ENCODE peak calls at places on chromosomes 7 and 10, in seven cellular contexts. J, O, E, R, U, S and K are unnamed samples.

GRCh38 chr7:28041508-28042314 is 138.9 kb downstream of the JAZF1 start:
- DNase-seq in J (peak), O (no peak), E (no peak), R (peak), U (no peak), S (no peak), K (peak)

GRCh38 chr7:128867842-128868623 is 5.4 kb downstream of the ATP6V1F start:
- DNase-seq in J (peak), O (no peak), E (no peak), R (peak), U (no peak), S (no peak), K (no peak)

GRCh38 chr10:118732253-118733194 is 22.2 kb downstream of the CACUL1 start:
- DNase-seq in J (no peak), O (no peak), E (no peak), R (no peak), U (no peak), S (no peak), K (no peak)

GRCh38 chr10:63633677-63634487 is 112.7 kb downstream of the REEP3 start:
- DNase-seq in J (peak), O (no peak), E (peak), R (peak), U (peak), S (no peak), K (peak)

GRCh38 chr7:25069900-25070443 is 55.1 kb downstream of the CYCS start:
- DNase-seq in J (peak), O (peak), E (peak), R (peak), U (peak), S (peak), K (peak)

GRCh38 chr7:57789130-57789529 is 339.2 kb downstream of the ZNF716 start:
- DNase-seq in J (no peak), O (no peak), E (no peak), R (no peak), U (no peak), S (no peak), K (no peak)

GRCh38 chr7:148394582-148394981 is 196.0 kb upstream of the C7orf33 start:
- DNase-seq in J (no peak), O (no peak), E (no peak), R (no peak), U (no peak), S (no peak), K (no peak)

GRCh38 chr10:987635-987905 is 664 bp upstream of the GTPBP4 start:
- DNase-seq in J (no peak), O (no peak), E (no peak), R (peak), U (no peak), S (no peak), K (peak)

GRCh38 chr10:61765176-61766087 is 102.7 kb downstream of the CABCOCO1 start:
- DNase-seq in J (no peak), O (no peak), E (no peak), R (no peak), U (no peak), S (no peak), K (no peak)

GRCh38 chr10:126844406-126844805 is 60.8 kb upstream of the DOCK1 start:
- DNase-seq in J (peak), O (no peak), E (no peak), R (peak), U (no peak), S (no peak), K (peak)

GRCh38 chr10:109924100-109924499 is 789 bp upstream of the XPNPEP1 start:
- DNase-seq in J (no peak), O (no peak), E (no peak), R (no peak), U (no peak), S (no peak), K (no peak)

GRCh38 chr7:155818820-155819168 is 6.5 kb upstream of the SHH start:
- DNase-seq in J (no peak), O (no peak), E (no peak), R (no peak), U (no peak), S (no peak), K (no peak)

GRCh38 chr10:119489572-119490326 is 52.8 kb downstream of the RGS10 start:
- DNase-seq in J (peak), O (peak), E (no peak), R (peak), U (no peak), S (no peak), K (peak)

GRCh38 chr10:62873866-62874265 is 57.7 kb upstream of the EGR2 start:
- DNase-seq in J (no peak), O (no peak), E (no peak), R (no peak), U (no peak), S (no peak), K (no peak)

GRCh38 chr10:27995311-27995710 is 3.6 kb downstream of the ODAD2 start:
- DNase-seq in J (no peak), O (no peak), E (no peak), R (no peak), U (no peak), S (no peak), K (no peak)

GRCh38 chr7:42167206-42167913 is 69.6 kb downstream of the GLI3 start:
- DNase-seq in J (no peak), O (no peak), E (no peak), R (no peak), U (no peak), S (no peak), K (no peak)

GRCh38 chr7:155752756-155753445 is 59.4 kb downstream of the SHH start:
- DNase-seq in J (no peak), O (peak), E (no peak), R (no peak), U (no peak), S (no peak), K (no peak)

GRCh38 chr7:116726149-116726548 is 54.2 kb downstream of the MET start:
- DNase-seq in J (no peak), O (no peak), E (no peak), R (no peak), U (no peak), S (no peak), K (no peak)

GRCh38 chr10:45235823-45236222 is 79.6 kb downstream of the OR13A1 start:
- DNase-seq in J (peak), O (no peak), E (no peak), R (peak), U (no peak), S (no peak), K (peak)

GRCh38 chr7:115267503-115267902 is 345.6 kb downstream of the MDFIC start:
- DNase-seq in J (no peak), O (no peak), E (no peak), R (no peak), U (no peak), S (no peak), K (no peak)

GRCh38 chr7:19009241-19009935 is 108.0 kb downstream of the TWIST1 start:
- DNase-seq in J (peak), O (no peak), E (no peak), R (peak), U (no peak), S (no peak), K (peak)

GRCh38 chr7:102061354-102061945 is 225.2 kb upstream of the SH2B2 start:
- DNase-seq in J (no peak), O (no peak), E (no peak), R (no peak), U (no peak), S (no peak), K (no peak)

GRCh38 chr7:109997837-109998236 is 1093.1 kb upstream of the LRRN3 start:
- DNase-seq in J (no peak), O (no peak), E (no peak), R (no peak), U (no peak), S (no peak), K (no peak)

GRCh38 chr10:124138883-124139348 is 45.5 kb upstream of the CHST15 start:
- DNase-seq in J (no peak), O (no peak), E (no peak), R (no peak), U (no peak), S (no peak), K (no peak)

GRCh38 chr7:22549051-22549450 is 49.1 kb upstream of the STEAP1B start:
- DNase-seq in J (no peak), O (no peak), E (no peak), R (no peak), U (no peak), S (no peak), K (no peak)

GRCh38 chr10:116877391-116877790 is 28.1 kb downstream of the ENO4 start:
- DNase-seq in J (no peak), O (no peak), E (no peak), R (no peak), U (no peak), S (no peak), K (no peak)

GRCh38 chr10:85651507-85651902 is 715.1 kb downstream of the GRID1 start:
- DNase-seq in J (no peak), O (no peak), E (no peak), R (peak), U (no peak), S (peak), K (no peak)

GRCh38 chr10:93826355-93826754 is 67.4 kb upstream of the SLC35G1 start:
- DNase-seq in J (peak), O (no peak), E (no peak), R (peak), U (no peak), S (no peak), K (no peak)

GRCh38 chr7:113968713-113969112 is 49.9 kb upstream of the PPP1R3A start:
- DNase-seq in J (no peak), O (no peak), E (no peak), R (no peak), U (no peak), S (no peak), K (no peak)

GRCh38 chr10:130902929-130903328 is 408.6 kb downstream of the TCERG1L start:
- DNase-seq in J (no peak), O (no peak), E (no peak), R (no peak), U (no peak), S (no peak), K (no peak)

GRCh38 chr10:87974769-87975168 is 111.3 kb downstream of the PTEN start:
- DNase-seq in J (no peak), O (no peak), E (no peak), R (no peak), U (no peak), S (no peak), K (no peak)

GRCh38 chr7:158816271-158816670 is 13.0 kb downstream of the ESYT2 start:
- DNase-seq in J (peak), O (no peak), E (no peak), R (peak), U (no peak), S (peak), K (peak)
- H3K4me3 ChIP-seq in J (no peak), O (no peak), E (no peak), R (no peak), U (no peak), S (peak), K (no peak)

DNA sequence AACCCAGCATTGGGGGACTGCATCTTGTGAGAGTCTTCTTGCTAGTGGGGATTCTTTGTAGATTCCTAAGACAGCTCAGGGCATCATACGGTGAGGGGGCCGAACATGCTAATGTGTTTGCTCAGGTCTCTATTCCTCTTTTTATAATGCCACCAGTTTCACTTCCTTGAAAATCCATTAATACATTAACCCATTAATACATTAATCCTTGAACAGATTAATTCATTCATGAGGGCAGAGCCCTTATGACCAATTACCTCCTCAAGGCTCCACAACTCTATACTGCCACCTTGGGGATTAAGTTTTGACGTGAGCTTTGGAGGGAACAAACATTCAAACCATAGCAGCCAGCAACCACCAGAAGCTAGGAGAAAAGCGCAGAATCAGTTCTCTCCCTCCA is 67.2 kb upstream of the POT1 start:
- DNase-seq in J (peak), O (peak), E (no peak), R (peak), U (no peak), S (no peak), K (peak)
- TF ChIP-seq CTCF in J (peak), O (peak), E (no peak), R (peak), U (no peak), S (no peak), K (peak)

GRCh38 chr7:88759216-88759955 is at the start of gene ZNF804B:
- DNase-seq in J (no peak), O (peak), E (no peak), R (no peak), U (no peak), S (no peak), K (no peak)
- H3K4me3 ChIP-seq in J (peak), O (no peak), E (no peak), R (no peak), U (no peak), S (peak), K (no peak)

GRCh38 chr10:3239920-3240909 is 67.6 kb upstream of the PITRM1 start:
- DNase-seq in J (no peak), O (no peak), E (no peak), R (no peak), U (no peak), S (peak), K (no peak)
- TF ChIP-seq CTCF in J (no peak), O (no peak), E (no peak), R (no peak), U (no peak), S (no peak), K (no peak)

DNA sequence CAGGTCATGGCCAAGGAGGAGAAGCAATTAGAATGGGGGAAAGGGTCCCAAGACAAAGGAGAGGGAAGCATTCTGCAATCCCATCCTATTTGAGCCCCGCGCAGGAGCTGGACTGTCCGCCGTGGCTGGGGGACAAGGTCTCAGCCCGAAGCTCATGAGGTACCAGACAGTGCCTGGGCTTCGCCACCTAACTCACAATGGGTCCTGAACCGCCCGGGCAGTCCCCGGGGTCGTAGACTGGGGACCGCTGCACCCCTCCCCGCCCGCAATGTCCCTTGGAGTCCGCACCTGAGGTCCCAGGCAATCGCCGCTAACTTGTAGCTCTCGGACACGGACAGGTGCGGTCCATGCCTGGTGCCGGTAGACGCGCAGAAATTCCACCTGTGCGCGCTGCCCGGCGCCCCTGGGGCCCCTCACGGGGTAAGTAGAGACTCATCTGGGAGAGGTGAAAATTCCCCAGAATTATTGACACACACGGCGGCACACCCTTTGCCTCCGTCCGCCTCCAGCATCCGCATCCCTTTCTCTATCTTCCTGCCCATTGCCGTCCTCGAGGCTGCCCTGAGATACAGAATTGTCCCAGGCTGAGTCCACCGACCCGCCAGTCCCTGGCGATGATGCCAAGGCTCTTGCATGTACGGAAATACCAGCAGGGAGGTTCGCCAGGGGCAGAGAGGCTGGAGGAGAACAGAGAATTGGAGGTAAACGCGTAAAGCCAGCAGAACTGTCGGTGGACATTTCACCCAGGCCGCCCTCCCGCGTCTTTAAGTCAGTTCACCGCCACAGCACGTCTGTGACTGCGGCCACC is 1.7 kb downstream of the CHRM2 start:
- DNase-seq in J (peak), O (peak), E (no peak), R (no peak), U (no peak), S (peak), K (peak)
- H3K4me3 ChIP-seq in J (peak), O (no peak), E (no peak), R (peak), U (peak), S (peak), K (peak)

DNA sequence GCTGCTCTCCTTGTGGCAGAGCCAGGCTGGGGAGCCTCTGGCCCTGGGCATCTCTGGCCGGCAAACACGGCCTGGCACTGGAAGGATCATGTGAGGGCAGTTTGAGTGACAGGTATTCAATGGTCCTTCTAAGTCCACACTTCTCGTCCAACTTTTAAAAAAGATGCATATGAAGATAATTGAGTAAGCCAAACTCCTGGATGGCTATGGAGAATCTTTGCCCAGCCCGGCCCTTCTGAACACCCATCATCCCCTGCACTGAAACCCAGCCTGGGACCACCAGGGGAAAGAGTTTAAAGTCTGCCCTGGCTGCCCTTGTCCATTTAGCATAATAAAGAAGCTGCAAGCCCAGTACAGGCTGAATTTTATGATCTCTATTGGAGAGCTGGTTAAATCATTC is 4.1 kb downstream of the PTF1A start:
- DNase-seq in J (no peak), O (no peak), E (no peak), R (no peak), U (no peak), S (no peak), K (no peak)
- TF ChIP-seq CTCF in J (no peak), O (no peak), E (no peak), R (no peak), U (no peak), S (no peak), K (no peak)

GRCh38 chr10:133528845-133529575 is 1.8 kb downstream of the CYP2E1 start:
- DNase-seq in J (peak), O (no peak), E (no peak), R (peak), U (no peak), S (no peak), K (no peak)

GRCh38 chr10:133528296-133528844 is 1.2 kb downstream of the CYP2E1 start:
- DNase-seq in J (peak), O (no peak), E (no peak), R (no peak), U (no peak), S (no peak), K (no peak)

GRCh38 chr10:133527779-133528271 is 662 bp downstream of the CYP2E1 start:
- DNase-seq in J (no peak), O (no peak), E (no peak), R (no peak), U (no peak), S (no peak), K (no peak)

GRCh38 chr10:133525444-133525843 is 1.7 kb upstream of the CYP2E1 start:
- DNase-seq in J (no peak), O (no peak), E (no peak), R (no peak), U (no peak), S (no peak), K (no peak)

DNA sequence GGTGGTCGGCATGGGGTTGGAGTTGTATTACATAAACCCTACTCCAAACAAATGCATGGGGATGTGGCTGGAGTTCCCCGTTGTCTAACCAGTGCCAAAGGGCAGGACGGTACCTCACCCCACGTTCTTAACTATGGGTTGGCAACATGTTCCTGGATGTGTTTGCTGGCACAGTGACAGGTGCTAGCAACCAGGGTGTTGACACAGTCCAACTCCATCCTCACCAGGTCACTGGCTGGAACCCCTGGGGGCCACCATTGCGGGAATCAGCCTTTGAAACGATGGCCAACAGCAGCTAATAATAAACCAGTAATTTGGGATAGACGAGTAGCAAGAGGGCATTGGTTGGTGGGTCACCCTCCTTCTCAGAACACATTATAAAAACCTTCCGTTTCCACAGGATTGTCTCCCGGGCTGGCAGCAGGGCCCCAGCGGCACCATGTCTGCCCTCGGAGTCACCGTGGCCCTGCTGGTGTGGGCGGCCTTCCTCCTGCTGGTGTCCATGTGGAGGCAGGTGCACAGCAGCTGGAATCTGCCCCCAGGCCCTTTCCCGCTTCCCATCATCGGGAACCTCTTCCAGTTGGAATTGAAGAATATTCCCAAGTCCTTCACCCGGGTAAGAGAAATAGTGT is at the start of gene CYP2E1:
- DNase-seq in J (no peak), O (no peak), E (no peak), R (no peak), U (no peak), S (no peak), K (no peak)
- H3K4me3 ChIP-seq in J (no peak), O (no peak), E (no peak), R (no peak), U (no peak), S (peak), K (no peak)

GRCh38 chr10:18797286-18797685 is 138.1 kb downstream of the ARL5B start:
- DNase-seq in J (no peak), O (no peak), E (no peak), R (peak), U (no peak), S (no peak), K (no peak)

GRCh38 chr10:18795549-18795948 is 136.3 kb downstream of the ARL5B start:
- DNase-seq in J (no peak), O (no peak), E (no peak), R (no peak), U (no peak), S (no peak), K (no peak)

DNA sequence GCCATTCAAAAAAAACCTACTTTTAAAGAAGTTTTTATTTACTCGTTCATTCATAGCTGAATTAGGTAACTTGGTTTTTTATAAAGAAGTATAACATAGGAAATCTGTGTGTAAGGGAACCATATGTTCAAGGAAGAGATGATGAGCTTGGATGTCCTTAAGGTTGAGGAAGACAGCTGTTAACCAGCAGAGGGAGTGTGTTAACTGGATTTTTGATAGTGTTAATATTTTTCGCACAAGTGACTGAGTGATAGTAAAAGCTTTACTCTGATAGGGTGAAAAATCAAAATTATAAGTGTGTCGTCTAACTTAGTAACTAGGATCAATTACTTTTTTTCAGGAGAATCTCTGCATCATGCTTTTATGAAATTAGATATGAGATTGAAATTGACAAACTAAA is 134.7 kb downstream of the ARL5B start:
- DNase-seq in J (peak), O (no peak), E (no peak), R (peak), U (no peak), S (no peak), K (peak)
- TF ChIP-seq CTCF in J (peak), O (no peak), E (peak), R (peak), U (no peak), S (peak), K (peak)

GRCh38 chr10:122494833-122495232 is 33.5 kb downstream of the HTRA1 start:
- DNase-seq in J (peak), O (no peak), E (no peak), R (peak), U (no peak), S (no peak), K (peak)
- H3K4me3 ChIP-seq in J (no peak), O (no peak), E (no peak), R (peak), U (no peak), S (no peak), K (no peak)